ENCODE peak calls at places on chromosome 5, in four cellular contexts. D is posterior cingulate gyrus, V is NCI-H1694, Z is nephron progenitor cell. T is an unnamed sample.

GRCh38 chr5:106755066-106755465 is 915.7 kb downstream of the EFNA5 start:
- DNase-seq in Z (no peak), D (no peak), V (no peak), T (no peak)

GRCh38 chr5:135133181-135133580 is 99.2 kb upstream of the PITX1 start:
- DNase-seq in D (no peak), Z (no peak), V (no peak), T (no peak)

GRCh38 chr5:157343842-157344790 is 78.2 kb downstream of the CYFIP2 start:
- DNase-seq in D (no peak), Z (no peak), V (no peak), T (no peak)

GRCh38 chr5:75610201-75610600 is 1.1 kb upstream of the ANKDD1B start:
- DNase-seq in Z (no peak), V (no peak), D (no peak), T (no peak)

GRCh38 chr5:165232629-165233028 is 1727.2 kb downstream of the MAT2B start:
- DNase-seq in Z (no peak), D (no peak), V (no peak), T (no peak)

GRCh38 chr5:99348597-99348996 is 419.8 kb upstream of the CHD1 start:
- DNase-seq in V (no peak), Z (no peak), D (no peak), T (no peak)

GRCh38 chr5:73615085-73615484 is 10.9 kb upstream of the ARHGEF28 start:
- DNase-seq in D (no peak), Z (no peak), V (no peak), T (no peak)

GRCh38 chr5:81172710-81173109 is 60.4 kb upstream of the CKMT2 start:
- DNase-seq in Z (no peak), D (no peak), V (no peak), T (no peak)

GRCh38 chr5:115414406-115415142 is 118.1 kb upstream of the CCDC112 start:
- DNase-seq in Z (no peak), V (no peak), D (no peak), T (peak; percentile 97)

GRCh38 chr5:141951341-141951781 is 6.6 kb downstream of the PCDH12 start:
- DNase-seq in D (no peak), Z (peak; percentile 58), V (no peak), T (no peak)

GRCh38 chr5:108386345-108387061 is 4.6 kb upstream of the FBXL17 start:
- DNase-seq in D (no peak), V (no peak), Z (no peak), T (peak; percentile 82)

GRCh38 chr5:141734501-141735231 is 52.6 kb upstream of the ARAP3 start:
- DNase-seq in V (no peak), D (no peak), Z (peak; percentile 87), T (peak; percentile 66)

GRCh38 chr5:179160584-179160983 is 100.4 kb downstream of the ZNF354C start:
- DNase-seq in Z (no peak), D (no peak), V (no peak), T (no peak)

GRCh38 chr5:95988094-95988493 is 26.4 kb upstream of the ELL2 start:
- DNase-seq in Z (no peak), D (no peak), V (no peak), T (no peak)

GRCh38 chr5:38207343-38207742 is 51.0 kb upstream of the EGFLAM start:
- DNase-seq in V (no peak), Z (no peak), D (no peak), T (no peak)

GRCh38 chr5:94192658-94193391 is 425.6 kb downstream of the KIAA0825 start:
- DNase-seq in D (no peak), Z (no peak), V (no peak), T (no peak)

GRCh38 chr5:72498284-72498683 is 8.9 kb downstream of the ZNF366 start:
- DNase-seq in Z (no peak), V (no peak), D (no peak), T (peak; percentile 78)

GRCh38 chr5:84213861-84214260 is 170.8 kb downstream of the EDIL3 start:
- DNase-seq in Z (no peak), V (no peak), D (no peak), T (no peak)

GRCh38 chr5:100913298-100913697 is 10.2 kb upstream of the ST8SIA4 start:
- DNase-seq in D (no peak), V (no peak), Z (no peak), T (no peak)

GRCh38 chr5:150154618-150155134 is 969 bp downstream of the PDGFRB start:
- DNase-seq in V (no peak), D (no peak), Z (no peak), T (no peak)

GRCh38 chr5:115366223-115366622 is 69.8 kb upstream of the CCDC112 start:
- DNase-seq in Z (no peak), V (no peak), D (no peak), T (peak; percentile 71)

GRCh38 chr5:148401604-148402003 is 17.8 kb downstream of the FBXO38 start:
- DNase-seq in Z (no peak), D (no peak), V (no peak), T (peak; percentile 15)

GRCh38 chr5:177501874-177502678 is 4.7 kb upstream of the PDLIM7 start:
- DNase-seq in Z (no peak), D (no peak), V (no peak), T (no peak)

GRCh38 chr5:36068751-36069281 is 2.1 kb upstream of the UGT3A2 start:
- DNase-seq in D (no peak), Z (no peak), V (no peak), T (no peak)